ENCODE peak calls at places on chromosome 4, in five cellular contexts. One of them, this sample, is unnamed.

GRCh38 chr4:84237008-84237407 is 262.1 kb downstream of the NKX6-1 start:
- DNase-seq in GM03348: no peak
- DNase-seq in IMR-90: no peak
- DNase-seq in activated effector memory CD4-positive, alpha-beta T cell treated with Interleukin-2 at 50 U/mL for 16 hours: no peak
- DNase-seq in pancreas: no peak
- DNase-seq in this sample: no peak

GRCh38 chr4:126004936-126005335 is 690.2 kb downstream of the FAT4 start:
- DNase-seq in GM03348: peak
- DNase-seq in activated effector memory CD4-positive, alpha-beta T cell treated with Interleukin-2 at 50 U/mL for 16 hours: no peak
- DNase-seq in IMR-90: peak
- DNase-seq in pancreas: no peak
- DNase-seq in this sample: peak

GRCh38 chr4:20422398-20422797 is 170.7 kb downstream of the SLIT2 start:
- DNase-seq in IMR-90: peak
- DNase-seq in pancreas: no peak
- DNase-seq in GM03348: peak
- DNase-seq in activated effector memory CD4-positive, alpha-beta T cell treated with Interleukin-2 at 50 U/mL for 16 hours: no peak
- DNase-seq in this sample: no peak

GRCh38 chr4:40321671-40322131 is 13.4 kb upstream of the CHRNA9 start:
- DNase-seq in activated effector memory CD4-positive, alpha-beta T cell treated with Interleukin-2 at 50 U/mL for 16 hours: no peak
- DNase-seq in GM03348: peak
- DNase-seq in IMR-90: peak
- DNase-seq in pancreas: no peak
- DNase-seq in this sample: peak

GRCh38 chr4:78634011-78634664 is 82.6 kb downstream of the ANXA3 start:
- DNase-seq in activated effector memory CD4-positive, alpha-beta T cell treated with Interleukin-2 at 50 U/mL for 16 hours: no peak
- DNase-seq in pancreas: no peak
- DNase-seq in IMR-90: no peak
- DNase-seq in GM03348: peak
- DNase-seq in this sample: no peak

GRCh38 chr4:26991057-26991456 is 130.4 kb downstream of the STIM2 start:
- DNase-seq in IMR-90: no peak
- DNase-seq in GM03348: no peak
- DNase-seq in pancreas: no peak
- DNase-seq in activated effector memory CD4-positive, alpha-beta T cell treated with Interleukin-2 at 50 U/mL for 16 hours: no peak
- DNase-seq in this sample: no peak

GRCh38 chr4:76182463-76182862 is 31.2 kb downstream of the SCARB2 start:
- DNase-seq in GM03348: no peak
- DNase-seq in IMR-90: no peak
- DNase-seq in pancreas: no peak
- DNase-seq in activated effector memory CD4-positive, alpha-beta T cell treated with Interleukin-2 at 50 U/mL for 16 hours: no peak
- DNase-seq in this sample: no peak

GRCh38 chr4:47482326-47482725 is 2.7 kb upstream of the ATP10D start:
- DNase-seq in GM03348: peak
- DNase-seq in IMR-90: peak
- DNase-seq in activated effector memory CD4-positive, alpha-beta T cell treated with Interleukin-2 at 50 U/mL for 16 hours: no peak
- DNase-seq in pancreas: no peak
- DNase-seq in this sample: peak

GRCh38 chr4:49036528-49036927 is 50.5 kb downstream of the CWH43 start:
- DNase-seq in pancreas: no peak
- DNase-seq in GM03348: no peak
- DNase-seq in IMR-90: no peak
- DNase-seq in activated effector memory CD4-positive, alpha-beta T cell treated with Interleukin-2 at 50 U/mL for 16 hours: no peak
- DNase-seq in this sample: no peak

GRCh38 chr4:15793506-15794363 is 15.6 kb downstream of the CD38 start:
- DNase-seq in IMR-90: no peak
- DNase-seq in activated effector memory CD4-positive, alpha-beta T cell treated with Interleukin-2 at 50 U/mL for 16 hours: no peak
- DNase-seq in GM03348: no peak
- DNase-seq in pancreas: no peak
- DNase-seq in this sample: no peak

GRCh38 chr4:88722276-88722780 is 24.7 kb upstream of the NAP1L5 start:
- DNase-seq in IMR-90: no peak
- DNase-seq in activated effector memory CD4-positive, alpha-beta T cell treated with Interleukin-2 at 50 U/mL for 16 hours: no peak
- DNase-seq in pancreas: no peak
- DNase-seq in GM03348: no peak
- DNase-seq in this sample: no peak